ENCODE peak calls at places on chromosomes 3 and 15, in four cellular contexts. One of them, this sample, is unnamed.
A peak's percentile ranks its signal among the peaks of the same experiment; 100 is the strongest.

GRCh38 chr3:195081242-195081963 is 189.6 kb downstream of the XXYLT1 start:
- DNase-seq in activated T-helper 9 cell treated with anti-CD3 and anti-CD28 coated beads, Interleukin-2, amount 50 U/mL, for 16 hours: no peak
- DNase-seq in fibroblast of pulmonary artery: peak; percentile 44
- DNase-seq in coronary artery: no peak
- DNase-seq in this sample: no peak

GRCh38 chr15:45373961-45374360 is 4.4 kb downstream of the GATM start:
- DNase-seq in fibroblast of pulmonary artery: no peak
- DNase-seq in coronary artery: no peak
- DNase-seq in activated T-helper 9 cell treated with anti-CD3 and anti-CD28 coated beads, Interleukin-2, amount 50 U/mL, for 16 hours: no peak
- DNase-seq in this sample: no peak

GRCh38 chr15:83559310-83559966 is 94.5 kb upstream of the ADAMTSL3 start:
- DNase-seq in activated T-helper 9 cell treated with anti-CD3 and anti-CD28 coated beads, Interleukin-2, amount 50 U/mL, for 16 hours: no peak
- DNase-seq in coronary artery: no peak
- DNase-seq in fibroblast of pulmonary artery: peak; percentile 80
- DNase-seq in this sample: peak; percentile 28

GRCh38 chr15:81516461-81516860 is 142.4 kb upstream of the TMC3 start:
- DNase-seq in fibroblast of pulmonary artery: peak; percentile 68
- DNase-seq in coronary artery: no peak
- DNase-seq in activated T-helper 9 cell treated with anti-CD3 and anti-CD28 coated beads, Interleukin-2, amount 50 U/mL, for 16 hours: no peak
- DNase-seq in this sample: no peak

GRCh38 chr3:143084856-143085731 is 34.5 kb upstream of the CHST2 start:
- DNase-seq in coronary artery: no peak
- DNase-seq in fibroblast of pulmonary artery: peak; percentile 83
- DNase-seq in activated T-helper 9 cell treated with anti-CD3 and anti-CD28 coated beads, Interleukin-2, amount 50 U/mL, for 16 hours: no peak
- DNase-seq in this sample: no peak

GRCh38 chr3:170751083-170751893 is 118.7 kb downstream of the RPL22L1 start:
- DNase-seq in coronary artery: peak; percentile 86
- DNase-seq in activated T-helper 9 cell treated with anti-CD3 and anti-CD28 coated beads, Interleukin-2, amount 50 U/mL, for 16 hours: no peak
- DNase-seq in fibroblast of pulmonary artery: peak; percentile 95
- DNase-seq in this sample: peak; percentile 83

GRCh38 chr3:123489400-123490004 is 40.6 kb upstream of the ADCY5 start:
- DNase-seq in fibroblast of pulmonary artery: peak; percentile 72
- DNase-seq in coronary artery: peak; percentile 82
- DNase-seq in activated T-helper 9 cell treated with anti-CD3 and anti-CD28 coated beads, Interleukin-2, amount 50 U/mL, for 16 hours: no peak
- DNase-seq in this sample: peak; percentile 52

GRCh38 chr15:65619636-65620290 is 2.0 kb upstream of the SLC24A1 start:
- DNase-seq in coronary artery: no peak
- DNase-seq in activated T-helper 9 cell treated with anti-CD3 and anti-CD28 coated beads, Interleukin-2, amount 50 U/mL, for 16 hours: no peak
- DNase-seq in fibroblast of pulmonary artery: peak; percentile 20
- DNase-seq in this sample: no peak

GRCh38 chr15:31974855-31975421 is 55.4 kb upstream of the CHRNA7 start:
- DNase-seq in coronary artery: no peak
- DNase-seq in activated T-helper 9 cell treated with anti-CD3 and anti-CD28 coated beads, Interleukin-2, amount 50 U/mL, for 16 hours: no peak
- DNase-seq in fibroblast of pulmonary artery: peak; percentile 21
- DNase-seq in this sample: no peak